ENCODE peak calls at places on chromosomes 2 and 18, in five cellular contexts. M is HEK293T, V is SK-MEL-5, Q is NCI-H1694, L is Karpas-422. W is an unnamed sample.

GRCh38 chr2:198499539-198499938 is 695.1 kb downstream of the PLCL1 start:
- DNase-seq in Q (peak), M (no peak), L (no peak), V (peak), W (no peak)

GRCh38 chr18:4119127-4119648 is 335.9 kb downstream of the DLGAP1 start:
- DNase-seq in V (no peak), M (no peak), L (no peak), Q (no peak), W (no peak)

GRCh38 chr2:32719933-32720716 is 92.3 kb downstream of the TTC27 start:
- DNase-seq in M (no peak), V (no peak), L (no peak), Q (no peak), W (no peak)

GRCh38 chr2:150630587-150631235 is 143.2 kb upstream of the RND3 start:
- DNase-seq in Q (no peak), M (no peak), L (no peak), V (peak), W (no peak)

GRCh38 chr2:60558536-60558935 is 5.1 kb upstream of the BCL11A start:
- DNase-seq in Q (no peak), L (no peak), M (no peak), V (no peak), W (no peak)

GRCh38 chr2:109637749-109638570 is 23.8 kb downstream of the SOWAHC start:
- DNase-seq in V (no peak), Q (no peak), M (no peak), L (no peak), W (no peak)

GRCh38 chr2:76867854-76868253 is 654.3 kb downstream of the LRRTM4 start:
- DNase-seq in Q (no peak), V (no peak), M (no peak), L (no peak), W (peak)

GRCh38 chr18:21241224-21242131 is 554 bp upstream of the GREB1L start:
- DNase-seq in M (peak), V (no peak), L (no peak), Q (no peak), W (no peak)

GRCh38 chr2:161019311-161019710 is 140.9 kb upstream of the TANK start:
- DNase-seq in V (no peak), Q (no peak), M (no peak), L (no peak), W (no peak)

GRCh38 chr2:237092920-237093781 is 7.5 kb downstream of the COPS8 start:
- DNase-seq in L (no peak), V (peak), Q (no peak), M (peak), W (no peak)

GRCh38 chr2:4763009-4763408 is 929.2 kb upstream of the SOX11 start:
- DNase-seq in Q (peak), M (peak), L (peak), V (peak), W (peak)

GRCh38 chr18:5238371-5238758 is 41.3 kb upstream of the AKAIN1 start:
- DNase-seq in Q (no peak), L (peak), V (peak), M (no peak), W (peak)

GRCh38 chr2:52082646-52083045 is 1050.7 kb upstream of the NRXN1 start:
- DNase-seq in M (no peak), V (no peak), Q (no peak), L (no peak), W (no peak)

GRCh38 chr2:71844967-71845366 is 302.7 kb downstream of the CYP26B1 start:
- DNase-seq in L (no peak), M (no peak), Q (no peak), V (no peak), W (no peak)

GRCh38 chr18:59268722-59269562 is 4.3 kb downstream of the RAX start:
- DNase-seq in M (peak), Q (no peak), L (no peak), V (peak), W (no peak)

GRCh38 chr2:30303094-30303493 is 71.8 kb downstream of the LBH start:
- DNase-seq in M (no peak), L (no peak), V (no peak), Q (no peak), W (no peak)

GRCh38 chr2:60552096-60552850 is 1.2 kb downstream of the BCL11A start:
- DNase-seq in Q (no peak), M (no peak), V (peak), L (peak), W (peak)

GRCh38 chr2:35522434-35522833 is 833.1 kb upstream of the CRIM1 start:
- DNase-seq in M (no peak), L (no peak), Q (no peak), V (no peak), W (no peak)

GRCh38 chr2:126891681-126892500 is 6.8 kb upstream of the TEX51 start:
- DNase-seq in Q (peak), L (no peak), M (no peak), V (no peak), W (no peak)

GRCh38 chr2:64173156-64174135 is 29.2 kb upstream of the PELI1 start:
- DNase-seq in V (no peak), M (no peak), L (peak), Q (no peak), W (peak)